ENCODE peak calls at places on chromosomes 4 and X, in eight cellular contexts. N, P, M, V, D, C, O and Z are unnamed samples.

GRCh38 chrX:68902706-68903105 is 73.9 kb downstream of the EFNB1 start:
- ATAC-seq in N (no peak), P (no peak), M (no peak), V (no peak), D (no peak), C (no peak), O (no peak), Z (no peak)

GRCh38 chr4:25535701-25536473 is 119.8 kb upstream of the SLC34A2 start:
- ATAC-seq in N (no peak), P (no peak), M (no peak), V (peak; percentile 37), D (no peak), C (no peak), O (no peak), Z (no peak)

GRCh38 chr4:173237152-173237551 is 68.5 kb downstream of the GALNT7 start:
- ATAC-seq in N (no peak), P (no peak), M (no peak), V (no peak), D (no peak), C (no peak), O (no peak), Z (no peak)

GRCh38 chr4:153538408-153539057 is 72.4 kb downstream of the TMEM131L start:
- ATAC-seq in N (no peak), P (peak; percentile 73), M (no peak), V (peak; percentile 63), D (peak; percentile 81), C (no peak), O (no peak), Z (peak; percentile 47)

GRCh38 chr4:109915385-109916002 is 2.8 kb downstream of the EGF start:
- ATAC-seq in N (no peak), P (no peak), M (no peak), V (peak; percentile 15), D (peak; percentile 34), C (no peak), O (no peak), Z (no peak)

GRCh38 chr4:158624889-158625478 is 46.7 kb downstream of the C4orf46 start:
- ATAC-seq in N (peak; percentile 75), P (peak; percentile 81), M (no peak), V (peak; percentile 69), D (peak; percentile 67), C (peak; percentile 37), O (no peak), Z (peak; percentile 50)

GRCh38 chrX:153885208-153885787 is 675 bp downstream of the L1CAM start:
- ATAC-seq in N (no peak), P (no peak), M (no peak), V (no peak), D (no peak), C (no peak), O (peak; percentile 42), Z (no peak)

GRCh38 chr4:46073778-46074177 is 50.1 kb downstream of the GABRG1 start:
- ATAC-seq in N (no peak), P (no peak), M (no peak), V (no peak), D (no peak), C (no peak), O (no peak), Z (no peak)

GRCh38 chrX:65994519-65995501 is 45.1 kb downstream of the VSIG4 start:
- ATAC-seq in N (no peak), P (no peak), M (peak; percentile 61), V (no peak), D (no peak), C (no peak), O (peak; percentile 73), Z (no peak)

GRCh38 chr4:168690199-168690598 is 193.3 kb downstream of the PALLD start:
- ATAC-seq in N (no peak), P (no peak), M (no peak), V (no peak), D (no peak), C (no peak), O (no peak), Z (no peak)

GRCh38 chr4:130632731-130633604 is 1537.0 kb downstream of the C4orf33 start:
- ATAC-seq in N (no peak), P (no peak), M (no peak), V (no peak), D (no peak), C (no peak), O (peak; percentile 28), Z (no peak)

GRCh38 chr4:82261063-82261462 is 112.7 kb downstream of the HNRNPD start:
- ATAC-seq in N (no peak), P (no peak), M (no peak), V (no peak), D (no peak), C (peak; percentile 78), O (no peak), Z (no peak)

GRCh38 chrX:137227164-137227563 is 193.4 kb upstream of the GPR101 start:
- ATAC-seq in N (no peak), P (peak; percentile 50), M (no peak), V (no peak), D (no peak), C (no peak), O (no peak), Z (no peak)

GRCh38 chr4:189804884-189805283 is 135.8 kb upstream of the FRG1 start:
- ATAC-seq in N (no peak), P (peak; percentile 72), M (no peak), V (no peak), D (peak; percentile 80), C (no peak), O (no peak), Z (no peak)

GRCh38 chr4:169720529-169720928 is 37.2 kb downstream of the HPF1 start:
- ATAC-seq in N (no peak), P (no peak), M (no peak), V (no peak), D (no peak), C (no peak), O (no peak), Z (no peak)